ENCODE peak calls at places on chromosomes 4 and X, in ten cellular contexts. One of them, this sample, is unnamed.
A peak's percentile ranks its signal among the peaks of the same experiment; 100 is the strongest.

GRCh38 chr4:28555851-28556250 is 1695.2 kb downstream of the STIM2 start:
- DNase-seq in H9: no peak
- DNase-seq in WTC11: no peak
- DNase-seq in pulmonary artery endothelial cell: no peak
- DNase-seq in stimulated activated CD4-positive, alpha-beta T cell treated with anti-CD3 and anti-CD28 coated beads, Interleukin-1b, Interleukin-23, amount 100 ng/mL, for 24 hours: no peak
- DNase-seq in sciatic nerve: no peak
- DNase-seq in M059J: no peak
- DNase-seq in NCI-H2029 treated with DMSO at 0.1 percent for 48 hours: no peak
- DNase-seq in MCF 10A: no peak
- DNase-seq in activated T-cell treated with anti-CD3 and anti-CD28 coated beads for 4 hours: no peak
- DNase-seq in this sample: no peak

GRCh38 chr4:60945641-60946040 is 254.5 kb upstream of the ADGRL3 start:
- DNase-seq in H9: no peak
- DNase-seq in stimulated activated CD4-positive, alpha-beta T cell treated with anti-CD3 and anti-CD28 coated beads, Interleukin-1b, Interleukin-23, amount 100 ng/mL, for 24 hours: no peak
- DNase-seq in NCI-H2029 treated with DMSO at 0.1 percent for 48 hours: no peak
- DNase-seq in sciatic nerve: no peak
- DNase-seq in pulmonary artery endothelial cell: no peak
- DNase-seq in activated T-cell treated with anti-CD3 and anti-CD28 coated beads for 4 hours: no peak
- DNase-seq in WTC11: no peak
- DNase-seq in MCF 10A: no peak
- DNase-seq in M059J: peak; percentile 2
- DNase-seq in this sample: no peak

GRCh38 chrX:134543201-134543797 is 83.3 kb downstream of the HPRT1 start:
- DNase-seq in MCF 10A: no peak
- DNase-seq in M059J: peak; percentile 26
- DNase-seq in NCI-H2029 treated with DMSO at 0.1 percent for 48 hours: no peak
- DNase-seq in sciatic nerve: no peak
- DNase-seq in activated T-cell treated with anti-CD3 and anti-CD28 coated beads for 4 hours: no peak
- DNase-seq in stimulated activated CD4-positive, alpha-beta T cell treated with anti-CD3 and anti-CD28 coated beads, Interleukin-1b, Interleukin-23, amount 100 ng/mL, for 24 hours: no peak
- DNase-seq in pulmonary artery endothelial cell: no peak
- DNase-seq in WTC11: no peak
- DNase-seq in H9: no peak
- DNase-seq in this sample: no peak

GRCh38 chrX:150476183-150476699 is 92.2 kb upstream of the MTM1 start:
- DNase-seq in M059J: peak; percentile 11
- DNase-seq in sciatic nerve: no peak
- DNase-seq in stimulated activated CD4-positive, alpha-beta T cell treated with anti-CD3 and anti-CD28 coated beads, Interleukin-1b, Interleukin-23, amount 100 ng/mL, for 24 hours: no peak
- DNase-seq in WTC11: no peak
- DNase-seq in activated T-cell treated with anti-CD3 and anti-CD28 coated beads for 4 hours: no peak
- DNase-seq in pulmonary artery endothelial cell: no peak
- DNase-seq in MCF 10A: peak; percentile 53
- DNase-seq in NCI-H2029 treated with DMSO at 0.1 percent for 48 hours: no peak
- DNase-seq in H9: no peak
- DNase-seq in this sample: no peak

GRCh38 chr4:122652379-122652778 is 31.5 kb upstream of the IL21 start:
- DNase-seq in M059J: peak; percentile 43
- DNase-seq in sciatic nerve: no peak
- DNase-seq in stimulated activated CD4-positive, alpha-beta T cell treated with anti-CD3 and anti-CD28 coated beads, Interleukin-1b, Interleukin-23, amount 100 ng/mL, for 24 hours: peak; percentile 32
- DNase-seq in activated T-cell treated with anti-CD3 and anti-CD28 coated beads for 4 hours: peak; percentile 33
- DNase-seq in WTC11: peak; percentile 30
- DNase-seq in NCI-H2029 treated with DMSO at 0.1 percent for 48 hours: no peak
- DNase-seq in MCF 10A: peak; percentile 62
- DNase-seq in pulmonary artery endothelial cell: no peak
- DNase-seq in H9: no peak
- DNase-seq in this sample: peak; percentile 48

GRCh38 chr4:43374352-43374751 is 481.8 kb downstream of the GRXCR1 start:
- DNase-seq in activated T-cell treated with anti-CD3 and anti-CD28 coated beads for 4 hours: no peak
- DNase-seq in pulmonary artery endothelial cell: no peak
- DNase-seq in stimulated activated CD4-positive, alpha-beta T cell treated with anti-CD3 and anti-CD28 coated beads, Interleukin-1b, Interleukin-23, amount 100 ng/mL, for 24 hours: no peak
- DNase-seq in MCF 10A: no peak
- DNase-seq in M059J: no peak
- DNase-seq in sciatic nerve: no peak
- DNase-seq in H9: no peak
- DNase-seq in WTC11: no peak
- DNase-seq in NCI-H2029 treated with DMSO at 0.1 percent for 48 hours: no peak
- DNase-seq in this sample: no peak

GRCh38 chrX:110180928-110181310 is 137.0 kb downstream of the AMMECR1 start:
- DNase-seq in MCF 10A: peak; percentile 40
- DNase-seq in M059J: peak; percentile 83
- DNase-seq in WTC11: no peak
- DNase-seq in pulmonary artery endothelial cell: no peak
- DNase-seq in NCI-H2029 treated with DMSO at 0.1 percent for 48 hours: no peak
- DNase-seq in activated T-cell treated with anti-CD3 and anti-CD28 coated beads for 4 hours: no peak
- DNase-seq in sciatic nerve: no peak
- DNase-seq in stimulated activated CD4-positive, alpha-beta T cell treated with anti-CD3 and anti-CD28 coated beads, Interleukin-1b, Interleukin-23, amount 100 ng/mL, for 24 hours: no peak
- DNase-seq in H9: no peak
- DNase-seq in this sample: no peak

GRCh38 chr4:29309050-29309449 is 1411.1 kb upstream of the PCDH7 start:
- DNase-seq in pulmonary artery endothelial cell: peak; percentile 7
- DNase-seq in activated T-cell treated with anti-CD3 and anti-CD28 coated beads for 4 hours: no peak
- DNase-seq in MCF 10A: peak; percentile 71
- DNase-seq in WTC11: no peak
- DNase-seq in stimulated activated CD4-positive, alpha-beta T cell treated with anti-CD3 and anti-CD28 coated beads, Interleukin-1b, Interleukin-23, amount 100 ng/mL, for 24 hours: no peak
- DNase-seq in sciatic nerve: no peak
- DNase-seq in M059J: peak; percentile 81
- DNase-seq in H9: no peak
- DNase-seq in NCI-H2029 treated with DMSO at 0.1 percent for 48 hours: no peak
- DNase-seq in this sample: no peak